ENCODE peak calls at places on chromosome 19, in seven cellular contexts. Y is CD8-positive, alpha-beta memory T cell; M is islet precursor cell; Z is NCI-H1048; A is Peyer's patch; S is NCI-H1436 treated with DMSO at 0.1 percent for 48 hours; I is AML-193. F is an unnamed sample.

GRCh38 chr19:14728595-14728994 is 38.7 kb downstream of the ZNF333 start:
- DNase-seq in M (no peak), A (no peak), S (no peak), Y (no peak), Z (no peak), I (no peak), F (no peak)

GRCh38 chr19:48997972-48998371 is 4.3 kb downstream of the RUVBL2 start:
- DNase-seq in I (peak), Z (no peak), A (peak), M (peak), Y (no peak), S (no peak), F (peak)

GRCh38 chr19:45423033-45423588 is 606 bp downstream of the ERCC1 start:
- DNase-seq in M (no peak), S (no peak), Z (no peak), A (peak), Y (peak), I (no peak), F (no peak)

GRCh38 chr19:44795398-44795987 is 13.4 kb upstream of the BCAM start:
- DNase-seq in Y (no peak), A (no peak), S (no peak), I (no peak), M (no peak), Z (no peak), F (no peak)

GRCh38 chr19:13917888-13918406 is 11.9 kb downstream of the CC2D1A start:
- DNase-seq in A (no peak), S (no peak), M (no peak), I (no peak), Y (no peak), Z (no peak), F (no peak)

GRCh38 chr19:54165222-54165621 is 5.7 kb upstream of the LENG1 start:
- DNase-seq in Z (no peak), I (no peak), A (no peak), M (no peak), S (no peak), Y (no peak), F (no peak)

GRCh38 chr19:19480688-19481087 is 34.7 kb downstream of the TSSK6 start:
- DNase-seq in I (no peak), M (no peak), Y (no peak), Z (no peak), S (no peak), A (no peak), F (no peak)

GRCh38 chr19:58575183-58576041 is 2.3 kb upstream of the MZF1 start:
- DNase-seq in M (peak), Y (peak), A (peak), S (no peak), Z (no peak), I (no peak), F (peak)

GRCh38 chr19:6527893-6528543 is 2.8 kb upstream of the TNFSF9 start:
- DNase-seq in S (no peak), M (no peak), Z (no peak), A (peak), I (no peak), Y (no peak), F (no peak)

GRCh38 chr19:14370169-14370998 is 10.9 kb upstream of the ADGRE5 start:
- DNase-seq in Y (peak), M (no peak), A (peak), Z (no peak), S (no peak), I (peak), F (no peak)

GRCh38 chr19:9724157-9724556 is 44.4 kb downstream of the ZNF846 start:
- DNase-seq in M (no peak), Y (no peak), A (no peak), I (no peak), S (no peak), Z (no peak), F (no peak)

GRCh38 chr19:49331616-49332055 is 3.6 kb upstream of the CD37 start:
- DNase-seq in S (no peak), Z (no peak), A (peak), M (peak), I (peak), Y (peak), F (peak)

GRCh38 chr19:4014541-4015491 is 7.3 kb downstream of the PIAS4 start:
- DNase-seq in M (peak), Z (no peak), I (no peak), A (no peak), S (no peak), Y (peak), F (peak)

GRCh38 chr19:33493401-33494275 is 28.0 kb downstream of the PEPD start:
- DNase-seq in S (no peak), A (no peak), M (no peak), Y (no peak), I (no peak), Z (no peak), F (no peak)

GRCh38 chr19:5369962-5370367 is 29.4 kb upstream of the PTPRS start:
- DNase-seq in I (peak), M (peak), Z (no peak), S (no peak), A (no peak), Y (peak), F (peak)

GRCh38 chr19:38683393-38684077 is 36.1 kb downstream of the ACTN4 start:
- DNase-seq in Z (no peak), M (peak), I (no peak), A (peak), S (no peak), Y (no peak), F (peak)

GRCh38 chr19:1942078-1942933 is 1.3 kb downstream of the CSNK1G2 start:
- DNase-seq in M (peak), A (peak), Y (peak), S (no peak), Z (no peak), I (peak), F (peak)

GRCh38 chr19:1935484-1936208 is 5.3 kb upstream of the CSNK1G2 start:
- DNase-seq in A (no peak), Y (no peak), Z (no peak), S (no peak), I (peak), M (no peak), F (peak)

GRCh38 chr19:46073268-46073922 is 32.6 kb upstream of the IGFL4 start:
- DNase-seq in A (no peak), S (no peak), Y (no peak), M (no peak), Z (no peak), I (no peak), F (no peak)

GRCh38 chr19:28577666-28578065 is 635.3 kb downstream of the UQCRFS1 start:
- DNase-seq in Z (no peak), M (no peak), A (no peak), S (no peak), Y (no peak), I (no peak), F (no peak)

GRCh38 chr19:33348301-33349010 is 25.1 kb upstream of the CEBPG start:
- DNase-seq in Z (no peak), M (peak), A (no peak), S (no peak), Y (no peak), I (no peak), F (peak)

GRCh38 chr19:32201661-32202060 is 143.7 kb upstream of the ZNF507 start:
- DNase-seq in Y (no peak), S (no peak), I (peak), Z (no peak), M (peak), A (no peak), F (no peak)

GRCh38 chr19:17889609-17890214 is 18.0 kb downstream of the SLC5A5 start:
- DNase-seq in M (peak), Y (no peak), S (no peak), I (peak), A (no peak), Z (no peak), F (peak)

GRCh38 chr19:6873708-6874431 is 13.5 kb upstream of the ADGRE1 start:
- DNase-seq in Y (no peak), M (no peak), Z (no peak), I (no peak), A (no peak), S (no peak), F (no peak)

GRCh38 chr19:56112313-56112709 is 8.8 kb downstream of the ZNF787 start:
- DNase-seq in Y (no peak), Z (no peak), S (peak), I (no peak), A (peak), M (no peak), F (no peak)

GRCh38 chr19:29687897-29688728 is 22.9 kb downstream of the PLEKHF1 start:
- DNase-seq in I (no peak), A (no peak), Z (no peak), Y (no peak), S (no peak), M (no peak), F (no peak)

GRCh38 chr19:52296773-52297600 is at the start of gene ZNF480:
- DNase-seq in M (peak), S (peak), Z (peak), Y (peak), A (peak), I (peak), F (peak)

GRCh38 chr19:35301961-35302360 is 10.0 kb downstream of the MAG start:
- DNase-seq in Z (no peak), S (no peak), Y (no peak), A (no peak), M (no peak), I (no peak), F (no peak)

GRCh38 chr19:56864443-56865125 is 24.1 kb upstream of the PEG3 start:
- DNase-seq in A (no peak), Z (no peak), M (no peak), I (no peak), Y (no peak), S (no peak), F (no peak)

GRCh38 chr19:3760871-3761361 is 576 bp downstream of the APBA3 start:
- DNase-seq in Y (peak), I (no peak), A (no peak), M (no peak), S (no peak), Z (no peak), F (no peak)

GRCh38 chr19:10288662-10289166 is 1.0 kb upstream of the ICAM5 start:
- DNase-seq in S (no peak), Y (no peak), M (peak), Z (peak), I (peak), A (no peak), F (peak)

GRCh38 chr19:13001502-13002388 is 6.5 kb downstream of the NFIX start:
- DNase-seq in Y (no peak), Z (no peak), M (no peak), I (no peak), A (no peak), S (no peak), F (no peak)

GRCh38 chr19:38877781-38878574 is at the start of gene RINL:
- DNase-seq in Y (peak), S (peak), Z (no peak), A (peak), I (peak), M (peak), F (no peak)

GRCh38 chr19:2600914-2601870 is 101.3 kb downstream of the GNG7 start:
- DNase-seq in M (no peak), S (no peak), Y (no peak), I (no peak), Z (no peak), A (peak), F (no peak)

GRCh38 chr19:33303791-33304759 is 1.7 kb upstream of the CEBPA start:
- DNase-seq in I (no peak), A (no peak), Z (no peak), S (no peak), M (peak), Y (no peak), F (no peak)

GRCh38 chr19:33779849-33780248 is 16.8 kb upstream of the KCTD15 start:
- DNase-seq in A (no peak), Y (no peak), S (no peak), Z (no peak), I (no peak), M (no peak), F (no peak)

GRCh38 chr19:17605761-17606745 is 50.6 kb downstream of the COLGALT1 start:
- DNase-seq in Z (peak), M (peak), Y (peak), I (peak), S (peak), A (peak), F (peak)